ENCODE peak calls at places on chromosomes 1 and 21, in four cellular contexts. Z is H1, S is H9, G is IMR-90. K is an unnamed sample.

GRCh38 chr1:45834689-45835088 is 31.3 kb downstream of the MAST2 start:
- DNase-seq in Z (no peak), S (no peak), G (no peak), K (no peak)

GRCh38 chr1:227316456-227316855 is 1.8 kb downstream of the CDC42BPA start:
- DNase-seq in Z (no peak), S (no peak), G (no peak), K (no peak)

GRCh38 chr1:71521655-71522264 is 440.9 kb upstream of the ZRANB2 start:
- DNase-seq in Z (no peak), S (no peak), G (peak), K (peak)

GRCh38 chr1:221886311-221887090 is 144.6 kb upstream of the DUSP10 start:
- DNase-seq in Z (no peak), S (no peak), G (no peak), K (no peak)

GRCh38 chr1:75796376-75797272 is at the start of gene MSH4:
- DNase-seq in Z (peak), S (peak), G (no peak), K (no peak)

GRCh38 chr1:88961647-88962275 is 30.7 kb downstream of the KYAT3 start:
- DNase-seq in Z (no peak), S (no peak), G (no peak), K (no peak)

GRCh38 chr1:229812693-229813092 is 186.6 kb downstream of the URB2 start:
- DNase-seq in Z (no peak), S (no peak), G (no peak), K (no peak)

GRCh38 chr1:246629030-246629429 is 62.8 kb downstream of the CNST start:
- DNase-seq in Z (no peak), S (no peak), G (no peak), K (no peak)

GRCh38 chr1:74857676-74858075 is 124.7 kb downstream of the TYW3 start:
- DNase-seq in Z (no peak), S (no peak), G (no peak), K (no peak)

GRCh38 chr1:155177192-155177917 is 3.7 kb downstream of the TRIM46 start:
- DNase-seq in Z (no peak), S (no peak), G (no peak), K (no peak)

GRCh38 chr21:41631564-41632461 is 123.9 kb upstream of the TMPRSS2 start:
- DNase-seq in Z (no peak), S (no peak), G (no peak), K (no peak)

GRCh38 chr1:55836086-55836485 is 620.9 kb upstream of the USP24 start:
- DNase-seq in Z (no peak), S (no peak), G (no peak), K (no peak)
- H2BK120ac ChIP-seq in Z (no peak), S (no peak), G (peak), K (no peak)

GRCh38 chr1:12170263-12170671 is 3.5 kb downstream of the TNFRSF1B start:
- DNase-seq in Z (no peak), S (no peak), G (no peak), K (no peak)
- H2BK120ac ChIP-seq in Z (no peak), S (no peak), G (no peak), K (no peak)

GRCh38 chr1:21896652-21897532 is 40.2 kb downstream of the HSPG2 start:
- DNase-seq in Z (no peak), S (no peak), G (no peak), K (no peak)
- H2BK120ac ChIP-seq in Z (no peak), S (no peak), G (no peak), K (no peak)

GRCh38 chr1:150566589-150567340 is 12.6 kb downstream of the MCL1 start:
- DNase-seq in Z (no peak), S (no peak), G (no peak), K (no peak)
- H2BK120ac ChIP-seq in Z (peak), S (no peak), G (peak), K (no peak)

GRCh38 chr1:20625176-20626097 is 7.8 kb upstream of the PINK1 start:
- DNase-seq in Z (peak), S (peak), G (no peak), K (no peak)
- H2BK120ac ChIP-seq in Z (peak), S (no peak), G (no peak), K (no peak)

GRCh38 chr1:87833158-87833557 is 504.5 kb downstream of the LMO4 start:
- DNase-seq in Z (no peak), S (no peak), G (peak), K (no peak)
- H2BK120ac ChIP-seq in Z (no peak), S (no peak), G (no peak), K (no peak)

DNA sequence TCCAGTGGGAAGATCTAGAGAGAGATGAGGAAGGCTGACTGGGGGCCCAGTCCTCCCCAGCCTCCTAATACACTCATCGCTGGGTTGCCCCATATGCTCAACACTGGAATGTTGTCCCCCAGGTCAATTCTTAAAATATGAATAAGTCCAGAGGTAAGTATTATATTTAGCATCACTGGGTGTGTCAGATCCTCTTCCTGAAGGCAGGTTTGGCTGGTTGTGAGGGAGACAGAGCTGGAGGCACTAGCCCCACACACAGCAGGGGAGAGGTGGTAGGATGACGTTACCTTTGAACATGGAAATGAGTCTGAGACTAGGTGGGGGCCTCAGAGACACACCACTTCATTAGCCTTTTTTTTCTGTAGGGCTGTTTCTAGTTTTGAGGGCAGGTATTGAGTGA is 42.6 kb downstream of the SLC44A3 start:
- DNase-seq in Z (no peak), S (no peak), G (no peak), K (no peak)
- H2BK120ac ChIP-seq in Z (no peak), S (no peak), G (peak), K (no peak)

K was measured in neuronal stem cell.